ENCODE peak calls at places on chromosomes 7 and 10, in five cellular contexts. L is HCEC 1CT; H is stimulated activated CD8-positive, alpha-beta memory T cell treated with anti-CD3 and anti-CD28 coated beads, Interleukin-2, amount 100 ng/mL, for 48 hours; J is hippocampal formation; O is lung. K is an unnamed sample.
A peak's percentile ranks its signal among the peaks of the same experiment; 100 is the strongest.

GRCh38 chr10:8194050-8194449 is 139.6 kb downstream of the GATA3 start:
- DNase-seq in L (no peak), H (no peak), J (no peak), O (no peak), K (no peak)

GRCh38 chr7:138863931-138864330 is 65.9 kb upstream of the ATP6V0A4 start:
- DNase-seq in L (no peak), H (no peak), J (no peak), O (no peak), K (no peak)

GRCh38 chr10:49502358-49502757 is 36.6 kb downstream of the ERCC6 start:
- DNase-seq in L (no peak), H (no peak), J (no peak), O (no peak), K (no peak)

GRCh38 chr7:66964391-66964790 is 31.0 kb downstream of the SBDS start:
- DNase-seq in L (no peak), H (no peak), J (no peak), O (no peak), K (no peak)

GRCh38 chr10:29204119-29204518 is 84.8 kb upstream of the LYZL1 start:
- DNase-seq in L (no peak), H (no peak), J (no peak), O (no peak), K (peak; percentile 77)

GRCh38 chr10:101783736-101784118 is 481 bp upstream of the NPM3 start:
- DNase-seq in L (no peak), H (no peak), J (no peak), O (no peak), K (peak; percentile 67)

GRCh38 chr10:13705526-13706169 is 118.9 kb downstream of the PRPF18 start:
- DNase-seq in L (no peak), H (no peak), J (no peak), O (no peak), K (no peak)

GRCh38 chr10:20768849-20769248 is 128.3 kb downstream of the NEBL start:
- DNase-seq in L (no peak), H (no peak), J (no peak), O (no peak), K (no peak)

GRCh38 chr7:80231719-80232118 is 97.1 kb downstream of the GNAI1 start:
- DNase-seq in L (peak; percentile 73), H (no peak), J (no peak), O (no peak), K (no peak)

GRCh38 chr10:25498645-25499044 is 323.8 kb downstream of the GPR158 start:
- DNase-seq in L (no peak), H (no peak), J (no peak), O (no peak), K (no peak)

GRCh38 chr10:63214586-63214985 is 81.5 kb downstream of the NRBF2 start:
- DNase-seq in L (no peak), H (no peak), J (no peak), O (no peak), K (no peak)

GRCh38 chr7:74153736-74154135 is 20.4 kb upstream of the EIF4H start:
- DNase-seq in L (no peak), H (no peak), J (no peak), O (no peak), K (no peak)

K was measured in endodermal cell.